ENCODE peak calls at places on chromosomes 12 and 14, in eight cellular contexts. A, E, T, O, R, K, P and W are unnamed samples.

GRCh38 chr14:71141701-71142374 is 234.6 kb downstream of the PCNX1 start:
- DNase-seq in A (no peak), E (no peak), T (no peak), O (no peak), R (no peak), K (no peak), P (no peak), W (no peak)

GRCh38 chr12:76713130-76713529 is 50.8 kb upstream of the ZDHHC17 start:
- DNase-seq in A (no peak), E (no peak), T (no peak), O (no peak), R (no peak), K (no peak), P (peak), W (peak)

GRCh38 chr12:130162771-130163460 is 652 bp downstream of the FZD10 start:
- DNase-seq in A (no peak), E (no peak), T (no peak), O (no peak), R (peak), K (no peak), P (peak), W (peak)

GRCh38 chr14:68655021-68655811 is 137.7 kb downstream of the ZFP36L1 start:
- DNase-seq in A (no peak), E (no peak), T (no peak), O (peak), R (no peak), K (no peak), P (no peak), W (no peak)

GRCh38 chr12:77060883-77061240 is 4.5 kb downstream of the E2F7 start:
- DNase-seq in A (no peak), E (no peak), T (no peak), O (no peak), R (no peak), K (no peak), P (no peak), W (no peak)

GRCh38 chr12:1350055-1350933 is 244.1 kb downstream of the FBXL14 start:
- DNase-seq in A (no peak), E (no peak), T (no peak), O (no peak), R (no peak), K (no peak), P (no peak), W (peak)

GRCh38 chr14:87049886-87050820 is 942.8 kb downstream of the GALC start:
- DNase-seq in A (peak), E (no peak), T (no peak), O (no peak), R (peak), K (peak), P (peak), W (peak)

GRCh38 chr14:60945984-60946383 is 34.9 kb downstream of the TRMT5 start:
- DNase-seq in A (peak), E (no peak), T (no peak), O (no peak), R (no peak), K (no peak), P (no peak), W (no peak)

GRCh38 chr12:4274960-4275868 is 1.7 kb downstream of the CCND2 start:
- DNase-seq in A (no peak), E (no peak), T (no peak), O (no peak), R (no peak), K (peak), P (peak), W (no peak)

GRCh38 chr12:117060236-117060926 is 38.8 kb downstream of the TESC start:
- DNase-seq in A (peak), E (no peak), T (no peak), O (no peak), R (no peak), K (no peak), P (peak), W (no peak)

GRCh38 chr14:24013654-24014514 is 25.2 kb downstream of the DHRS4L2 start:
- DNase-seq in A (peak), E (no peak), T (no peak), O (peak), R (peak), K (peak), P (peak), W (peak)

GRCh38 chr14:75941030-75941429 is 40.8 kb downstream of the TGFB3 start:
- DNase-seq in A (no peak), E (no peak), T (no peak), O (no peak), R (no peak), K (no peak), P (no peak), W (no peak)

GRCh38 chr12:89976866-89977265 is 268.2 kb upstream of the ATP2B1 start:
- DNase-seq in A (no peak), E (no peak), T (no peak), O (no peak), R (no peak), K (no peak), P (no peak), W (no peak)

GRCh38 chr12:6074979-6075585 is 49.4 kb downstream of the VWF start:
- DNase-seq in A (no peak), E (no peak), T (no peak), O (no peak), R (peak), K (no peak), P (peak), W (no peak)

GRCh38 chr14:93709249-93709648 is 79.0 kb downstream of the PRIMA1 start:
- DNase-seq in A (no peak), E (no peak), T (no peak), O (no peak), R (no peak), K (no peak), P (no peak), W (no peak)

GRCh38 chr12:116916122-116916521 is 5.4 kb downstream of the FBXW8 start:
- DNase-seq in A (no peak), E (no peak), T (no peak), O (no peak), R (no peak), K (no peak), P (no peak), W (peak)

GRCh38 chr12:51819851-51820720 is 28.4 kb downstream of the FIGNL2 start:
- DNase-seq in A (no peak), E (no peak), T (no peak), O (peak), R (no peak), K (no peak), P (peak), W (no peak)

GRCh38 chr12:124760548-124760947 is 103.1 kb downstream of the SCARB1 start:
- DNase-seq in A (no peak), E (no peak), T (no peak), O (no peak), R (peak), K (no peak), P (no peak), W (no peak)

GRCh38 chr12:102326987-102327386 is 129.4 kb upstream of the PMCH start:
- DNase-seq in A (no peak), E (no peak), T (no peak), O (no peak), R (no peak), K (no peak), P (no peak), W (no peak)

GRCh38 chr14:51014086-51014485 is 69.8 kb upstream of the PYGL start:
- DNase-seq in A (no peak), E (no peak), T (no peak), O (no peak), R (no peak), K (no peak), P (no peak), W (peak)

GRCh38 chr12:92403210-92404175 is 257.8 kb upstream of the BTG1 start:
- DNase-seq in A (no peak), E (no peak), T (no peak), O (no peak), R (no peak), K (no peak), P (no peak), W (no peak)

GRCh38 chr12:110862331-110862730 is 15.5 kb downstream of the CCDC63 start:
- DNase-seq in A (no peak), E (no peak), T (no peak), O (no peak), R (no peak), K (peak), P (peak), W (no peak)

GRCh38 chr14:26486922-26487321 is 110.9 kb downstream of the NOVA1 start:
- DNase-seq in A (no peak), E (no peak), T (no peak), O (no peak), R (no peak), K (no peak), P (no peak), W (no peak)

GRCh38 chr12:55997535-55997859 is 421 bp downstream of the SUOX start:
- DNase-seq in A (no peak), E (no peak), T (no peak), O (no peak), R (no peak), K (peak), P (peak), W (no peak)

GRCh38 chr12:80936642-80937390 is 918 bp downstream of the LIN7A start:
- DNase-seq in A (peak), E (no peak), T (peak), O (peak), R (peak), K (peak), P (peak), W (peak)

GRCh38 chr12:1995205-1995896 is 8.9 kb downstream of the DCP1B start:
- DNase-seq in A (peak), E (no peak), T (no peak), O (no peak), R (no peak), K (no peak), P (no peak), W (no peak)

GRCh38 chr14:22481546-22481945 is 107.5 kb downstream of the DAD1 start:
- DNase-seq in A (no peak), E (no peak), T (no peak), O (peak), R (no peak), K (no peak), P (no peak), W (no peak)

GRCh38 chr12:112518336-112518735 is 99.6 kb downstream of the PTPN11 start:
- DNase-seq in A (no peak), E (no peak), T (no peak), O (no peak), R (no peak), K (no peak), P (no peak), W (no peak)

GRCh38 chr12:92055877-92056276 is 89.8 kb downstream of the BTG1 start:
- DNase-seq in A (no peak), E (no peak), T (no peak), O (no peak), R (no peak), K (no peak), P (no peak), W (no peak)

GRCh38 chr12:13368971-13369370 is 172.4 kb downstream of the EMP1 start:
- DNase-seq in A (no peak), E (no peak), T (no peak), O (no peak), R (no peak), K (no peak), P (no peak), W (no peak)